ENCODE peak calls at places on chromosomes 13 and 19, in nine cellular contexts. One of them, this sample, is unnamed.

GRCh38 chr19:33408538-33408937 is 35.0 kb downstream of the CEBPG start:
- DNase-seq in pons: no peak
- DNase-seq in stimulated activated CD8-positive, alpha-beta memory T cell treated with anti-CD3 and anti-CD28 coated beads, Interleukin-4, amount 100 ng/mL, for 1 hour: no peak
- DNase-seq in transverse colon: no peak
- DNase-seq in Jurkat, Clone E6-1: no peak
- DNase-seq in GM23338: no peak
- DNase-seq in CD8-positive, alpha-beta memory T cell: no peak
- DNase-seq in fibroblast of the conjunctiva: no peak
- DNase-seq in endothelial cell: no peak
- DNase-seq in this sample: no peak

GRCh38 chr13:50236898-50237318 is 221.7 kb downstream of the KCNRG start:
- DNase-seq in stimulated activated CD8-positive, alpha-beta memory T cell treated with anti-CD3 and anti-CD28 coated beads, Interleukin-4, amount 100 ng/mL, for 1 hour: no peak
- DNase-seq in pons: no peak
- DNase-seq in Jurkat, Clone E6-1: no peak
- DNase-seq in GM23338: no peak
- DNase-seq in CD8-positive, alpha-beta memory T cell: no peak
- DNase-seq in endothelial cell: no peak
- DNase-seq in transverse colon: no peak
- DNase-seq in fibroblast of the conjunctiva: no peak
- DNase-seq in this sample: no peak

GRCh38 chr19:2528543-2529173 is 52.7 kb downstream of the GADD45B start:
- DNase-seq in endothelial cell: no peak
- DNase-seq in CD8-positive, alpha-beta memory T cell: no peak
- DNase-seq in fibroblast of the conjunctiva: no peak
- DNase-seq in Jurkat, Clone E6-1: no peak
- DNase-seq in pons: no peak
- DNase-seq in transverse colon: peak
- DNase-seq in GM23338: no peak
- DNase-seq in stimulated activated CD8-positive, alpha-beta memory T cell treated with anti-CD3 and anti-CD28 coated beads, Interleukin-4, amount 100 ng/mL, for 1 hour: no peak
- DNase-seq in this sample: peak

GRCh38 chr19:35211545-35212230 is 16.9 kb downstream of the FAM187B start:
- DNase-seq in endothelial cell: no peak
- DNase-seq in GM23338: no peak
- DNase-seq in CD8-positive, alpha-beta memory T cell: peak
- DNase-seq in pons: peak
- DNase-seq in stimulated activated CD8-positive, alpha-beta memory T cell treated with anti-CD3 and anti-CD28 coated beads, Interleukin-4, amount 100 ng/mL, for 1 hour: peak
- DNase-seq in Jurkat, Clone E6-1: no peak
- DNase-seq in transverse colon: peak
- DNase-seq in fibroblast of the conjunctiva: no peak
- DNase-seq in this sample: no peak

GRCh38 chr19:5369962-5370367 is 29.4 kb upstream of the PTPRS start:
- DNase-seq in stimulated activated CD8-positive, alpha-beta memory T cell treated with anti-CD3 and anti-CD28 coated beads, Interleukin-4, amount 100 ng/mL, for 1 hour: peak
- DNase-seq in transverse colon: peak
- DNase-seq in GM23338: peak
- DNase-seq in pons: peak
- DNase-seq in Jurkat, Clone E6-1: no peak
- DNase-seq in fibroblast of the conjunctiva: no peak
- DNase-seq in CD8-positive, alpha-beta memory T cell: peak
- DNase-seq in endothelial cell: peak
- DNase-seq in this sample: peak

GRCh38 chr13:42876270-42876714 is 94.9 kb downstream of the FAM216B start:
- DNase-seq in stimulated activated CD8-positive, alpha-beta memory T cell treated with anti-CD3 and anti-CD28 coated beads, Interleukin-4, amount 100 ng/mL, for 1 hour: no peak
- DNase-seq in fibroblast of the conjunctiva: no peak
- DNase-seq in pons: no peak
- DNase-seq in endothelial cell: no peak
- DNase-seq in transverse colon: no peak
- DNase-seq in Jurkat, Clone E6-1: no peak
- DNase-seq in CD8-positive, alpha-beta memory T cell: no peak
- DNase-seq in GM23338: peak
- DNase-seq in this sample: no peak

GRCh38 chr19:12513531-12514061 is 29.0 kb upstream of the ZNF709 start:
- DNase-seq in fibroblast of the conjunctiva: no peak
- DNase-seq in pons: peak
- DNase-seq in endothelial cell: no peak
- DNase-seq in Jurkat, Clone E6-1: no peak
- DNase-seq in transverse colon: no peak
- DNase-seq in CD8-positive, alpha-beta memory T cell: no peak
- DNase-seq in GM23338: peak
- DNase-seq in stimulated activated CD8-positive, alpha-beta memory T cell treated with anti-CD3 and anti-CD28 coated beads, Interleukin-4, amount 100 ng/mL, for 1 hour: no peak
- DNase-seq in this sample: no peak

GRCh38 chr13:101343128-101343787 is 73.0 kb downstream of the NALCN start:
- DNase-seq in Jurkat, Clone E6-1: no peak
- DNase-seq in endothelial cell: no peak
- DNase-seq in transverse colon: no peak
- DNase-seq in pons: no peak
- DNase-seq in fibroblast of the conjunctiva: no peak
- DNase-seq in CD8-positive, alpha-beta memory T cell: no peak
- DNase-seq in GM23338: peak
- DNase-seq in stimulated activated CD8-positive, alpha-beta memory T cell treated with anti-CD3 and anti-CD28 coated beads, Interleukin-4, amount 100 ng/mL, for 1 hour: no peak
- DNase-seq in this sample: no peak

GRCh38 chr13:30111810-30112209 is 195.5 kb downstream of the KATNAL1 start:
- DNase-seq in transverse colon: no peak
- DNase-seq in endothelial cell: no peak
- DNase-seq in pons: no peak
- DNase-seq in GM23338: peak
- DNase-seq in Jurkat, Clone E6-1: peak
- DNase-seq in CD8-positive, alpha-beta memory T cell: no peak
- DNase-seq in stimulated activated CD8-positive, alpha-beta memory T cell treated with anti-CD3 and anti-CD28 coated beads, Interleukin-4, amount 100 ng/mL, for 1 hour: no peak
- DNase-seq in fibroblast of the conjunctiva: no peak
- DNase-seq in this sample: peak

GRCh38 chr19:21432590-21432989 is 35.7 kb downstream of the ZNF493 start:
- DNase-seq in CD8-positive, alpha-beta memory T cell: no peak
- DNase-seq in fibroblast of the conjunctiva: no peak
- DNase-seq in GM23338: no peak
- DNase-seq in Jurkat, Clone E6-1: no peak
- DNase-seq in pons: no peak
- DNase-seq in transverse colon: no peak
- DNase-seq in stimulated activated CD8-positive, alpha-beta memory T cell treated with anti-CD3 and anti-CD28 coated beads, Interleukin-4, amount 100 ng/mL, for 1 hour: no peak
- DNase-seq in endothelial cell: no peak
- DNase-seq in this sample: peak

GRCh38 chr13:31045621-31046081 is 113.2 kb downstream of the TEX26 start:
- DNase-seq in endothelial cell: no peak
- DNase-seq in GM23338: no peak
- DNase-seq in CD8-positive, alpha-beta memory T cell: no peak
- DNase-seq in Jurkat, Clone E6-1: peak
- DNase-seq in transverse colon: peak
- DNase-seq in stimulated activated CD8-positive, alpha-beta memory T cell treated with anti-CD3 and anti-CD28 coated beads, Interleukin-4, amount 100 ng/mL, for 1 hour: peak
- DNase-seq in fibroblast of the conjunctiva: peak
- DNase-seq in pons: no peak
- DNase-seq in this sample: peak

GRCh38 chr13:48507024-48507423 is 25.9 kb downstream of the RCBTB2 start:
- DNase-seq in endothelial cell: no peak
- DNase-seq in GM23338: no peak
- DNase-seq in Jurkat, Clone E6-1: no peak
- DNase-seq in CD8-positive, alpha-beta memory T cell: no peak
- DNase-seq in stimulated activated CD8-positive, alpha-beta memory T cell treated with anti-CD3 and anti-CD28 coated beads, Interleukin-4, amount 100 ng/mL, for 1 hour: no peak
- DNase-seq in transverse colon: no peak
- DNase-seq in pons: no peak
- DNase-seq in fibroblast of the conjunctiva: no peak
- DNase-seq in this sample: no peak

GRCh38 chr13:40445557-40445990 is 220.9 kb downstream of the FOXO1 start:
- DNase-seq in transverse colon: peak
- DNase-seq in endothelial cell: peak
- DNase-seq in fibroblast of the conjunctiva: no peak
- DNase-seq in pons: peak
- DNase-seq in CD8-positive, alpha-beta memory T cell: no peak
- DNase-seq in Jurkat, Clone E6-1: no peak
- DNase-seq in GM23338: peak
- DNase-seq in stimulated activated CD8-positive, alpha-beta memory T cell treated with anti-CD3 and anti-CD28 coated beads, Interleukin-4, amount 100 ng/mL, for 1 hour: no peak
- DNase-seq in this sample: peak

GRCh38 chr13:40179421-40179820 is 487.0 kb downstream of the FOXO1 start:
- DNase-seq in fibroblast of the conjunctiva: no peak
- DNase-seq in stimulated activated CD8-positive, alpha-beta memory T cell treated with anti-CD3 and anti-CD28 coated beads, Interleukin-4, amount 100 ng/mL, for 1 hour: no peak
- DNase-seq in transverse colon: no peak
- DNase-seq in Jurkat, Clone E6-1: no peak
- DNase-seq in CD8-positive, alpha-beta memory T cell: no peak
- DNase-seq in pons: no peak
- DNase-seq in endothelial cell: no peak
- DNase-seq in GM23338: no peak
- DNase-seq in this sample: no peak

GRCh38 chr19:887072-887471 is 5.9 kb downstream of the MED16 start:
- DNase-seq in GM23338: no peak
- DNase-seq in endothelial cell: no peak
- DNase-seq in pons: no peak
- DNase-seq in transverse colon: no peak
- DNase-seq in Jurkat, Clone E6-1: no peak
- DNase-seq in fibroblast of the conjunctiva: peak
- DNase-seq in CD8-positive, alpha-beta memory T cell: no peak
- DNase-seq in stimulated activated CD8-positive, alpha-beta memory T cell treated with anti-CD3 and anti-CD28 coated beads, Interleukin-4, amount 100 ng/mL, for 1 hour: no peak
- DNase-seq in this sample: peak

GRCh38 chr19:8831832-8832131 is 322 bp downstream of the ZNF558 start:
- DNase-seq in pons: no peak
- DNase-seq in transverse colon: no peak
- DNase-seq in endothelial cell: no peak
- DNase-seq in stimulated activated CD8-positive, alpha-beta memory T cell treated with anti-CD3 and anti-CD28 coated beads, Interleukin-4, amount 100 ng/mL, for 1 hour: no peak
- DNase-seq in GM23338: peak
- DNase-seq in CD8-positive, alpha-beta memory T cell: no peak
- DNase-seq in Jurkat, Clone E6-1: no peak
- DNase-seq in fibroblast of the conjunctiva: no peak
- DNase-seq in this sample: no peak

GRCh38 chr19:39325778-39326680 is 5.4 kb upstream of the LRFN1 start:
- DNase-seq in fibroblast of the conjunctiva: no peak
- DNase-seq in GM23338: peak
- DNase-seq in pons: no peak
- DNase-seq in transverse colon: no peak
- DNase-seq in CD8-positive, alpha-beta memory T cell: no peak
- DNase-seq in stimulated activated CD8-positive, alpha-beta memory T cell treated with anti-CD3 and anti-CD28 coated beads, Interleukin-4, amount 100 ng/mL, for 1 hour: no peak
- DNase-seq in endothelial cell: no peak
- DNase-seq in Jurkat, Clone E6-1: no peak
- DNase-seq in this sample: peak

GRCh38 chr13:104979281-104979680 is 1556.2 kb downstream of the EFNB2 start:
- DNase-seq in stimulated activated CD8-positive, alpha-beta memory T cell treated with anti-CD3 and anti-CD28 coated beads, Interleukin-4, amount 100 ng/mL, for 1 hour: no peak
- DNase-seq in GM23338: no peak
- DNase-seq in Jurkat, Clone E6-1: no peak
- DNase-seq in endothelial cell: no peak
- DNase-seq in transverse colon: no peak
- DNase-seq in fibroblast of the conjunctiva: no peak
- DNase-seq in pons: no peak
- DNase-seq in CD8-positive, alpha-beta memory T cell: no peak
- DNase-seq in this sample: no peak

GRCh38 chr13:20428666-20429644 is 96.7 kb downstream of the CRYL1 start:
- DNase-seq in fibroblast of the conjunctiva: no peak
- DNase-seq in Jurkat, Clone E6-1: no peak
- DNase-seq in pons: no peak
- DNase-seq in transverse colon: no peak
- DNase-seq in GM23338: no peak
- DNase-seq in CD8-positive, alpha-beta memory T cell: no peak
- DNase-seq in stimulated activated CD8-positive, alpha-beta memory T cell treated with anti-CD3 and anti-CD28 coated beads, Interleukin-4, amount 100 ng/mL, for 1 hour: no peak
- DNase-seq in endothelial cell: no peak
- DNase-seq in this sample: no peak

GRCh38 chr19:53906211-53907192 is 2.6 kb upstream of the CACNG7 start:
- DNase-seq in CD8-positive, alpha-beta memory T cell: peak
- DNase-seq in Jurkat, Clone E6-1: no peak
- DNase-seq in pons: no peak
- DNase-seq in fibroblast of the conjunctiva: no peak
- DNase-seq in transverse colon: peak
- DNase-seq in stimulated activated CD8-positive, alpha-beta memory T cell treated with anti-CD3 and anti-CD28 coated beads, Interleukin-4, amount 100 ng/mL, for 1 hour: peak
- DNase-seq in endothelial cell: peak
- DNase-seq in GM23338: peak
- DNase-seq in this sample: no peak

GRCh38 chr19:46489445-46490272 is 6.0 kb downstream of the PNMA8B start:
- DNase-seq in endothelial cell: no peak
- DNase-seq in pons: peak
- DNase-seq in GM23338: peak
- DNase-seq in CD8-positive, alpha-beta memory T cell: no peak
- DNase-seq in stimulated activated CD8-positive, alpha-beta memory T cell treated with anti-CD3 and anti-CD28 coated beads, Interleukin-4, amount 100 ng/mL, for 1 hour: no peak
- DNase-seq in Jurkat, Clone E6-1: no peak
- DNase-seq in transverse colon: peak
- DNase-seq in fibroblast of the conjunctiva: no peak
- DNase-seq in this sample: peak

GRCh38 chr19:17052439-17052838 is 22.8 kb downstream of the HAUS8 start:
- DNase-seq in pons: peak
- DNase-seq in fibroblast of the conjunctiva: no peak
- DNase-seq in Jurkat, Clone E6-1: no peak
- DNase-seq in stimulated activated CD8-positive, alpha-beta memory T cell treated with anti-CD3 and anti-CD28 coated beads, Interleukin-4, amount 100 ng/mL, for 1 hour: no peak
- DNase-seq in endothelial cell: peak
- DNase-seq in transverse colon: peak
- DNase-seq in CD8-positive, alpha-beta memory T cell: peak
- DNase-seq in GM23338: peak
- DNase-seq in this sample: peak

This sample was measured in DMS53.